ENCODE peak calls at places on chromosomes 5 and 9, in four cellular contexts. W, V, F and D are unnamed samples.

GRCh38 chr5:155982354-155982753 is 344.6 kb upstream of the SGCD start:
- DNase-seq in W (no peak), V (no peak), F (no peak), D (no peak)

GRCh38 chr9:79221084-79221483 is 350.7 kb upstream of the TLE4 start:
- DNase-seq in W (no peak), V (no peak), F (no peak), D (no peak)

GRCh38 chr5:96434201-96434645 is 1.2 kb upstream of the PCSK1 start:
- DNase-seq in W (no peak), V (no peak), F (peak; percentile 57), D (no peak)

GRCh38 chr5:65334077-65334476 is 147.6 kb downstream of the ADAMTS6 start:
- DNase-seq in W (no peak), V (no peak), F (peak; percentile 16), D (no peak)

GRCh38 chr5:133602829-133603380 is 9.4 kb downstream of the FSTL4 start:
- DNase-seq in W (no peak), V (no peak), F (no peak), D (no peak)

GRCh38 chr5:103295424-103295823 is 36.9 kb downstream of the MACIR start:
- DNase-seq in W (no peak), V (no peak), F (no peak), D (no peak)

GRCh38 chr9:98678244-98678842 is 30.4 kb downstream of the GABBR2 start:
- DNase-seq in W (no peak), V (peak; percentile 8), F (peak; percentile 11), D (peak; percentile 3)

GRCh38 chr9:68672215-68672614 is 32.8 kb upstream of the PIP5K1B start:
- DNase-seq in W (no peak), V (no peak), F (no peak), D (no peak)

GRCh38 chr5:176384366-176384930 is 4.0 kb downstream of the NOP16 start:
- DNase-seq in W (no peak), V (no peak), F (no peak), D (no peak)

GRCh38 chr9:3873818-3874217 is 348.0 kb upstream of the RFX3 start:
- DNase-seq in W (no peak), V (no peak), F (no peak), D (no peak)

GRCh38 chr5:72647806-72648205 is 140.6 kb upstream of the ZNF366 start:
- DNase-seq in W (no peak), V (no peak), F (no peak), D (no peak)

GRCh38 chr5:165370772-165371171 is 1865.4 kb downstream of the MAT2B start:
- DNase-seq in W (no peak), V (no peak), F (no peak), D (no peak)

GRCh38 chr9:127644943-127645342 is 32.9 kb downstream of the STXBP1 start:
- DNase-seq in W (no peak), V (no peak), F (no peak), D (no peak)

GRCh38 chr5:127447822-127448221 is 69.6 kb upstream of the PRRC1 start:
- DNase-seq in W (no peak), V (no peak), F (no peak), D (no peak)

GRCh38 chr5:54959673-54960418 is 25.5 kb downstream of the ESM1 start:
- DNase-seq in W (no peak), V (no peak), F (peak; percentile 9), D (no peak)

GRCh38 chr9:96048116-96048953 is 172.8 kb downstream of the ERCC6L2 start:
- DNase-seq in W (no peak), V (peak; percentile 73), F (no peak), D (no peak)

GRCh38 chr9:38253200-38253599 is 139.3 kb upstream of the ALDH1B1 start:
- DNase-seq in W (no peak), V (no peak), F (no peak), D (no peak)

GRCh38 chr5:136810198-136810823 is 445.0 kb upstream of the TRPC7 start:
- DNase-seq in W (no peak), V (no peak), F (no peak), D (no peak)

GRCh38 chr5:7781899-7782298 is 69.0 kb downstream of the CFAP90 start:
- DNase-seq in W (no peak), V (no peak), F (no peak), D (no peak)

GRCh38 chr9:14153310-14153720 is 160.6 kb downstream of the NFIB start:
- DNase-seq in W (no peak), V (no peak), F (no peak), D (no peak)

GRCh38 chr9:95197692-95198271 is 119.7 kb downstream of the FANCC start:
- DNase-seq in W (no peak), V (no peak), F (no peak), D (no peak)

GRCh38 chr5:167642779-167643517 is 648.5 kb upstream of the WWC1 start:
- DNase-seq in W (no peak), V (no peak), F (no peak), D (no peak)

GRCh38 chr5:75667586-75667985 is 49.7 kb downstream of the POC5 start:
- DNase-seq in W (no peak), V (no peak), F (no peak), D (no peak)

GRCh38 chr9:70136632-70137031 is 93.0 kb downstream of the MAMDC2 start:
- DNase-seq in W (no peak), V (no peak), F (no peak), D (no peak)

GRCh38 chr5:78636682-78637081 is 11.9 kb downstream of the LHFPL2 start:
- DNase-seq in W (no peak), V (no peak), F (no peak), D (no peak)

GRCh38 chr5:172415615-172416275 is 38.6 kb downstream of the SH3PXD2B start:
- DNase-seq in W (no peak), V (peak; percentile 27), F (no peak), D (no peak)

GRCh38 chr5:138685052-138685755 is 68.0 kb upstream of the CTNNA1 start:
- DNase-seq in W (no peak), V (no peak), F (no peak), D (no peak)

GRCh38 chr9:76810377-76810957 is 46.2 kb downstream of the PCA3 start:
- DNase-seq in W (no peak), V (no peak), F (peak; percentile 55), D (peak; percentile 33)

GRCh38 chr5:114237766-114238165 is 124.1 kb upstream of the KCNN2 start:
- DNase-seq in W (no peak), V (no peak), F (no peak), D (peak; percentile 38)

GRCh38 chr9:8456327-8456726 is 656.7 kb upstream of the DMAC1 start:
- DNase-seq in W (no peak), V (no peak), F (no peak), D (no peak)

GRCh38 chr5:41433552-41434181 is 76.7 kb downstream of the PLCXD3 start:
- DNase-seq in W (no peak), V (no peak), F (no peak), D (no peak)

GRCh38 chr5:132775439-132776076 is 1.5 kb downstream of the SEPTIN8 start:
- DNase-seq in W (peak; percentile 47), V (no peak), F (no peak), D (no peak)

GRCh38 chr5:145237843-145238242 is 597.3 kb downstream of the PRELID2 start:
- DNase-seq in W (no peak), V (no peak), F (peak; percentile 22), D (peak; percentile 3)

GRCh38 chr5:37714756-37715155 is 125.1 kb downstream of the GDNF start:
- DNase-seq in W (no peak), V (no peak), F (no peak), D (no peak)

GRCh38 chr9:114953016-114953415 is 22.6 kb upstream of the TNFSF8 start:
- DNase-seq in W (no peak), V (no peak), F (no peak), D (no peak)

DNA sequence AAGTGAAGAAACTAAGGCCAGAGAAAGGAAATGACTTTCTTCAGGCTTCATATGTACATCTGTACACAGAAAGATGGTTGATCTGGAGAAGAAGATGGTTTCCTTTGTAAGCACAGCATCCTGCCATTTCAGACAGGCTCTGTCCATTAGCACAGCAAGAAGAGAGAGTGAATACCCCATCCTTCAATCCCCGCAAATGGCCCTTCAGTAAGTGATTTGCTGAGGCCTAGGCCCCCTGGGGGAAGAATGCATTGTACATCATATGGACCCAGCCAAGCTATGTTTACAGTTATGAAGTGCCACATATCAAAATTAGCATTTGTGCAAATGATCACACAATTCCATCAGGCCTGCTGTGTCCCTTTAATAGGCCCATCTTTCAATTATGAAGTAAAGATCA is 657.4 kb downstream of the BRINP1 start:
- DNase-seq in W (no peak), V (no peak), F (no peak), D (no peak)
- TF ChIP-seq POLR2AphosphoS5 in W (no peak), V (no peak), F (no peak), D (no peak)

DNA sequence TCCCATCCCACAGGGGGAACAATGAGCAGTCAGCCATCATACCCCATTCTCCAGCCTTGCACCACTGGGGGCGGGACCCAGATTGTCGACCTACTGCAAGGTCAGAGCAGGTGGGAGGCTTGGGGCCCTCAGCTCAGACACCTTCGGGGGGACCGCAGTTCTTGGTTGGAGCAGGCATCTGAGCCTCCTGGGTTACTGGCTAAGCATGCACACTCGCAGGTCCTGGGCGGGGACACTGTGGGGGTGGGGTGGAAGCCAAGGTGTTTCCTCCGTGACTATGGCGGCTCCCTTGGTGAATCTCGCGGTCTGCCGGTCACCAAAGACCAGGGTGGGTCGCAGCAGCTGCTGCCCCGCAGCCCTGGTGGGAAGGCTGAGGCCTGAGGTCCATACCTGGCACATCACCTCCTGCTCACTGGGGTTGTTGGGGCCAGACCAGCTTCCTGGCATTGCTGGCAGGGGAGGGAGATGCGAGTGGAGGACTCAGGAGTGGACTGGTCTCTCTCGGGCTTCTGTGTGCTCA is 29.9 kb downstream of the PRRT1B start:
- DNase-seq in W (no peak), V (no peak), F (no peak), D (no peak)
- TF ChIP-seq POLR2AphosphoS5 in W (no peak), V (no peak), F (no peak), D (peak; percentile 10)

DNA sequence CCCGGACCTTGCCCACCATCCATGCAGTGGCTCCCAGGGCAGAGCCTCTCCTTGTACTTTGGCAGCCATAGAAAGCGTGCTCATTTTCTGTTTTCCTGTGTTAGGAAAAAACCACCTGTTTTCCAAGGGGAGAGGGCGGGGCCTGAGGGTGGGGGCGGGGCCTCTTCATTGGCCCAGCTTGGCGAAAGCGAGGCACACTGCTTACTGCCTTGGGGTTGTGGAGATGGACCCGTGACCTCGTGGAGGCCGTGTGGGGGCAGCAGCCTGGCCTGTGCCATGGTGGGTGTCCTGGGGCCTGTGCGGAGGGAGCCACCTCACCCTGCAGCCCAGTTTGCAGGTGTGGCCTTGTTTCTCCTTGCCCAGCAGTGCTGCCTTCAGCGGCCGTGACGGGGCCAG is 4.4 kb upstream of the TOR4A start:
- DNase-seq in W (no peak), V (peak; percentile 54), F (no peak), D (no peak)
- TF ChIP-seq POLR2AphosphoS5 in W (no peak), V (no peak), F (no peak), D (no peak)

GRCh38 chr9:110013064-110013463 is 194.9 kb downstream of the C9orf152 start:
- DNase-seq in W (no peak), V (no peak), F (no peak), D (no peak)
- TF ChIP-seq POLR2AphosphoS5 in W (no peak), V (no peak), F (no peak), D (no peak)

GRCh38 chr5:83562817-83563557 is 91.4 kb downstream of the VCAN start:
- DNase-seq in W (no peak), V (no peak), F (no peak), D (no peak)
- TF ChIP-seq POLR2AphosphoS5 in W (no peak), V (no peak), F (no peak), D (no peak)

GRCh38 chr9:91197232-91198181 is 164.2 kb downstream of the AUH start:
- DNase-seq in W (peak; percentile 96), V (no peak), F (peak; percentile 85), D (peak; percentile 99)
- TF ChIP-seq POLR2AphosphoS5 in W (peak; percentile 99), V (peak; percentile 97), F (peak; percentile 97), D (peak; percentile 84)

GRCh38 chr9:126516936-126517750 is 96.6 kb upstream of the LMX1B start:
- DNase-seq in W (no peak), V (peak; percentile 89), F (no peak), D (peak; percentile 54)
- TF ChIP-seq POLR2AphosphoS5 in W (peak; percentile 28), V (peak; percentile 61), F (no peak), D (no peak)